ENCODE peak calls at places on chromosomes 4 and X, in six cellular contexts. I is A549, S is stomach, B is transverse colon, Z is ovary, K is esophagus muscularis mucosa. T is an unnamed sample.
A peak's percentile ranks its signal among the peaks of the same experiment; 100 is the strongest.

GRCh38 chr4:120156115-120156718 is 89.6 kb upstream of the MAD2L1 start:
- DNase-seq in I (peak; percentile 79), S (no peak), B (no peak), Z (no peak), K (no peak), T (no peak)

GRCh38 chr4:71426381-71427042 is 87.7 kb downstream of the SLC4A4 start:
- DNase-seq in I (no peak), S (no peak), B (no peak), Z (no peak), K (no peak), T (no peak)

GRCh38 chr4:181971973-181972372 is 271.2 kb upstream of the TENM3 start:
- DNase-seq in I (no peak), S (no peak), B (no peak), Z (no peak), K (no peak), T (no peak)

GRCh38 chrX:86137071-86137470 is 11.2 kb upstream of the DACH2 start:
- DNase-seq in I (no peak), S (no peak), B (no peak), Z (no peak), K (no peak), T (no peak)

GRCh38 chrX:130340271-130340670 is 552 bp downstream of the SLC25A14 start:
- DNase-seq in I (no peak), S (no peak), B (no peak), Z (no peak), K (no peak), T (no peak)

GRCh38 chrX:102697506-102697905 is 14.7 kb upstream of the GPRASP2 start:
- DNase-seq in I (no peak), S (no peak), B (no peak), Z (no peak), K (no peak), T (no peak)

GRCh38 chr4:104983615-104984179 is 163.0 kb upstream of the TET2 start:
- DNase-seq in I (no peak), S (no peak), B (no peak), Z (no peak), K (no peak), T (no peak)

GRCh38 chr4:8281519-8282133 is 12.1 kb downstream of the HTRA3 start:
- DNase-seq in I (no peak), S (no peak), B (peak; percentile 33), Z (peak; percentile 95), K (no peak), T (peak; percentile 90)

GRCh38 chrX:100647739-100648138 is 3.7 kb downstream of the SRPX2 start:
- DNase-seq in I (no peak), S (no peak), B (no peak), Z (no peak), K (no peak), T (no peak)

GRCh38 chrX:100652266-100652665 is 8.3 kb downstream of the SRPX2 start:
- DNase-seq in I (no peak), S (no peak), B (no peak), Z (no peak), K (no peak), T (no peak)

GRCh38 chrX:100648601-100649417 is 4.8 kb downstream of the SRPX2 start:
- DNase-seq in I (peak; percentile 14), S (no peak), B (peak; percentile 20), Z (peak; percentile 60), K (no peak), T (no peak)

GRCh38 chrX:100650841-100651240 is 6.8 kb downstream of the SRPX2 start:
- DNase-seq in I (no peak), S (no peak), B (no peak), Z (no peak), K (no peak), T (no peak)

GRCh38 chrX:100649550-100650356 is 5.8 kb downstream of the SRPX2 start:
- DNase-seq in I (peak; percentile 41), S (no peak), B (peak; percentile 75), Z (peak; percentile 70), K (no peak), T (peak; percentile 78)
- TF ChIP-seq EP300 in I (no peak), S (no peak), B (no peak), Z (no peak), K (peak; percentile 13), T (no peak)

GRCh38 chrX:47560179-47560830 is 700 bp upstream of the ARAF start:
- DNase-seq in I (no peak), S (no peak), B (no peak), Z (no peak), K (no peak), T (no peak)

GRCh38 chrX:47561653-47562151 is 697 bp downstream of the ARAF start:
- DNase-seq in I (no peak), S (no peak), B (no peak), Z (no peak), K (no peak), T (no peak)

GRCh38 chrX:47562615-47563243 is 1.7 kb downstream of the ARAF start:
- DNase-seq in I (peak; percentile 29), S (no peak), B (no peak), Z (no peak), K (no peak), T (no peak)

GRCh38 chrX:47558436-47558835 is 2.6 kb upstream of the ARAF start:
- DNase-seq in I (no peak), S (no peak), B (no peak), Z (no peak), K (no peak), T (no peak)

DNA sequence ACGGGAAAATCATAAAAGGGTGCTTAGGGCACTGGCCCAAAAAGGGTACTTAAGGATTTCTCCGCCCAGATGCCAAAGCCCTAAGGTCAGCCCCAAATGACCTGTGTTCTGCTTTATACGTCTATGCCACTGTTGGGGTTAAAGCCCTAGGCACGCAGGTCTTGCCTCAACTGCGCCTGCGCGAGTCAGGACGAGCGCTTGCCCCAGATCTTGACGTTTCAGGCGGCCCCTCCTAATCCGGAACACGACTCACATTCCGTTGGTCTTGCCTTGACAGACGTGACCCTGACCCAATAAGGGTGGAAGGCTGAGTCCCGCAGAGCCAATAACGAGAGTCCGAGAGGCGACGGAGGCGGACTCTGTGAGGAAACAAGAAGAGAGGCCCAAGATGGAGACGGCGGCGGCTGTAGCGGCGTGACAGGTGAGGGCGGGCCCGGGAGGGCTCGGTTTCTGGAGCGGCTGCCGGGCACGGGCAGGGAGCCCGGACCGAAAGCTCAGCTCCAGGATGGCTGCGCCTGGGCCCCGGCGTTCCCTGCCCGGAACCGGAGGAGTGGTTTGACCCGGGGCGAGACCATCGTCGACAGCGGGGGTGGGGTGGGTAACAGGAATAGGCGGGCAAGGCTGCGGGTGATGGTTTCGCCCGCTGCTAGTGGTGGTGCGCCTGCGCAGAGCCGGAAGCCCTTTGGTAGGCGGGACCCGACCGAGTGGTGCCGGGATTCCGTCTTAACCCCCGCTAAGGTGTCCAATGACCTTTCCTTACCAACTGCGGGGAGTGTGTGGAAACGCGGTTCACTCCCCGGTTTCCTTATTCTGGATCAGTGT is at the start of gene ARAF:
- DNase-seq in I (peak; percentile 100), S (peak; percentile 96), B (peak; percentile 96), Z (peak; percentile 96), K (peak; percentile 98), T (peak; percentile 95)
- TF ChIP-seq POLR2A in I (peak; percentile 51), S (no peak), B (peak; percentile 58), Z (peak; percentile 77), K (no peak), T (no peak)

DNA sequence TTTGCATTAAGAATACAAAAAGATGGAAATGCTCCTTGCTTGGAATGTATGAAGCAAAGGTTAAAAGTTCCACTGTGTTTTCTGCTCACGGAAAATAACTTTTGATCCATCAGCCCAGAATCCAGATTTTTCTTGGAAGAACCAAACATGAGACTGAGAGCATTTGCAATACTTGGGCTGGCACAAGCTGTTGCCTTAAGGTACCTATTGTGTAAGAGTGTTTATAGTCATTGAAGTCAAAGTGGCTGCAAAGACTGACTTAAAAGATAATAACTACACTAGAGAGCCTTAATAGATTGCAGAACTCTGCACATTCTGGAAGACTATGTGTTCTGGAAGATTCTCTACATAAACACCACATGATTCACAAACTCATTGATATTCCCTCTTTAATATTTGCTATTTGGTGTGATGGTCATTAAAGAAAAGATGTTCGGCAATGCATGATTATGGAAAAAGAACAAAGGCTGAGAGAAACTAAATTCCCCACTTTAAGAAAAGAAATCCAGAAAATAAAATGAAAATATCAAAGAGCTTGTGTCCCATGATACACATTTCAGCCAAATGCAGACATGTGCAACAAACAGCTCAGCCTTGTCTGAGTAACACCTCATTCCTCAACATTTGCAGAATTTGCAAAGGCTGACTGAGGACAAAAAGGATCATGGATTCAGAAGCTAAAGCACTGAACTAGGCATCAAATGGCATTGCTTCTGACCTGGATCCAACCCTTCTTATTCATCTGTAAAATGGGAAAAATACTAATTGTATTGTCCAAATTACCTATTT is 281.2 kb downstream of the RAB28 start:
- DNase-seq in I (no peak), S (no peak), B (no peak), Z (no peak), K (no peak), T (no peak)
- TF ChIP-seq EP300 in I (no peak), S (no peak), B (no peak), Z (no peak), K (no peak), T (no peak)

DNA sequence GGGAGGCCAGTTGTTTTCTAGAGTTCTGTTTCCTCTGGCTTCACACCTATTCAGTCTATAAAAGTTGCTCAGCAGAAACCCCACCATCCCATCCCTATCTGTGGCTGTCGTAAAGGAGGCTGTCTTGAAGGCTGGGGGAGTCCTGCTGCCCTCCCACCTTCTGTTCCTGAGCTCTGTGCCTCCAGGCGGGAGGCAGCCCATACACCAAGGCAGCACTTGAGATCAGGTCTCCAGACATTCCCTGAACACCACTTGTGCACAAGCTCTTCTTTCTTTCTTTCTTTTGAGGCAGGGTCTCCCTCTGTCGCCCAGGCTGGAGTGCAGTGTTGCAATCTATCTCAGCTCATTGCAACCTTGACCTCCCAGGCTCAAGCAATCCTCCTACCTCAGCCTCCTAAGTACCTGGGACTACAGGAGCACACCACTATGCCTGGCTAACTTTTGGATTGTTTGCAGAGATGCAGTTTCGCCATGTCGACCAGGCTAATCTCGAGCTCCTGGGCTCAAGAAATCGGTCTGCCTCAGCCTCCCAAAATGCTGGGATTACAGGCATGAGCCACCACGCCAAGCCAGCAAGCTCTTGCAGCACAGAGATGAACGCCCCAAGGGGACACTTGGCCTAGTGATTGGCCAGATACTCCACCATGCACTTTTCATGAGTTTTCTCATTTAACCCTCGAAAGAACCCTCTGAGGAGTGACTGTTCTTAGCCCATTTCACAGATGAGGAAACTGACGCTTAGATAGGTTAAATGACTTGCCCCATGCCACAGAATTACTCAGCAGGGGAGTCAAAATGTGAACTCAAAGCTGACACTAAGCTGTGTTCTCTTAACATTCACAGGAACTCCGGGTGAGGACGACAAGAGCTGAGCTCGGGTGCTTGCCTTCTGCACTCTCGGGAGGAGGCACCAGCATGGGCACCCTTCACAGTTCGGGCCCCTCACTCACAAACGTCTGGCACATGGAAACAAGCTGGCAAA is 55.8 kb upstream of the ENPP6 start:
- DNase-seq in I (no peak), S (no peak), B (no peak), Z (no peak), K (no peak), T (no peak)
- TF ChIP-seq POLR2A in I (no peak), S (no peak), B (no peak), Z (no peak), K (no peak), T (no peak)

GRCh38 chr4:108620101-108620932 is at the start of gene RPL34:
- DNase-seq in I (peak; percentile 96), S (peak; percentile 96), B (peak; percentile 97), Z (peak; percentile 96), K (peak; percentile 99), T (peak; percentile 98)
- TF ChIP-seq EP300 in I (no peak), S (no peak), B (peak; percentile 47), Z (peak; percentile 6), K (no peak), T (no peak)